ENCODE peak calls at places on chromosomes 4 and X, in seven cellular contexts. One of them, this sample, is unnamed.

GRCh38 chr4:177128306-177128705 is 181.4 kb upstream of the NEIL3 start:
- DNase-seq in astrocyte: peak
- DNase-seq in body of pancreas: no peak
- DNase-seq in heart right ventricle: no peak
- DNase-seq in kidney epithelial cell: no peak
- DNase-seq in WERI-Rb-1: no peak
- DNase-seq in AG10803: peak
- DNase-seq in this sample: peak

GRCh38 chr4:6198278-6198677 is 2.1 kb downstream of the JAKMIP1 start:
- DNase-seq in astrocyte: no peak
- DNase-seq in body of pancreas: no peak
- DNase-seq in heart right ventricle: no peak
- DNase-seq in kidney epithelial cell: no peak
- DNase-seq in WERI-Rb-1: no peak
- DNase-seq in AG10803: no peak
- DNase-seq in this sample: no peak

GRCh38 chr4:11436673-11437072 is 8.0 kb upstream of the HS3ST1 start:
- DNase-seq in astrocyte: no peak
- DNase-seq in body of pancreas: no peak
- DNase-seq in heart right ventricle: no peak
- DNase-seq in kidney epithelial cell: no peak
- DNase-seq in WERI-Rb-1: no peak
- DNase-seq in AG10803: no peak
- DNase-seq in this sample: no peak

GRCh38 chr4:184444215-184444952 is 30.0 kb downstream of the IRF2 start:
- DNase-seq in astrocyte: peak
- DNase-seq in body of pancreas: no peak
- DNase-seq in heart right ventricle: no peak
- DNase-seq in kidney epithelial cell: no peak
- DNase-seq in WERI-Rb-1: no peak
- DNase-seq in AG10803: peak
- DNase-seq in this sample: no peak

GRCh38 chr4:42673084-42673429 is 16.2 kb upstream of the ATP8A1 start:
- DNase-seq in astrocyte: peak
- DNase-seq in body of pancreas: peak
- DNase-seq in heart right ventricle: peak
- DNase-seq in kidney epithelial cell: peak
- DNase-seq in WERI-Rb-1: no peak
- DNase-seq in AG10803: peak
- DNase-seq in this sample: peak

GRCh38 chr4:181661090-181661489 is 582.1 kb upstream of the TENM3 start:
- DNase-seq in astrocyte: peak
- DNase-seq in body of pancreas: no peak
- DNase-seq in heart right ventricle: no peak
- DNase-seq in kidney epithelial cell: no peak
- DNase-seq in WERI-Rb-1: no peak
- DNase-seq in AG10803: peak
- DNase-seq in this sample: peak

GRCh38 chrX:12548746-12549145 is 242.5 kb upstream of the PRPS2 start:
- DNase-seq in astrocyte: no peak
- DNase-seq in body of pancreas: no peak
- DNase-seq in heart right ventricle: peak
- DNase-seq in kidney epithelial cell: no peak
- DNase-seq in WERI-Rb-1: no peak
- DNase-seq in AG10803: peak
- DNase-seq in this sample: peak

GRCh38 chr4:81827568-81828202 is 356.0 kb upstream of the RASGEF1B start:
- DNase-seq in astrocyte: no peak
- DNase-seq in body of pancreas: no peak
- DNase-seq in heart right ventricle: no peak
- DNase-seq in kidney epithelial cell: no peak
- DNase-seq in WERI-Rb-1: no peak
- DNase-seq in AG10803: no peak
- DNase-seq in this sample: no peak

GRCh38 chrX:54495814-54496516 is at the start of gene FGD1:
- DNase-seq in astrocyte: peak
- DNase-seq in body of pancreas: peak
- DNase-seq in heart right ventricle: peak
- DNase-seq in kidney epithelial cell: no peak
- DNase-seq in WERI-Rb-1: peak
- DNase-seq in AG10803: peak
- DNase-seq in this sample: peak

GRCh38 chr4:80035336-80035735 is 37.7 kb downstream of the ANTXR2 start:
- DNase-seq in astrocyte: no peak
- DNase-seq in body of pancreas: peak
- DNase-seq in heart right ventricle: no peak
- DNase-seq in kidney epithelial cell: no peak
- DNase-seq in WERI-Rb-1: peak
- DNase-seq in AG10803: no peak
- DNase-seq in this sample: no peak

GRCh38 chr4:158610790-158611189 is 60.9 kb downstream of the C4orf46 start:
- DNase-seq in astrocyte: peak
- DNase-seq in body of pancreas: no peak
- DNase-seq in heart right ventricle: no peak
- DNase-seq in kidney epithelial cell: no peak
- DNase-seq in WERI-Rb-1: no peak
- DNase-seq in AG10803: no peak
- DNase-seq in this sample: no peak

GRCh38 chr4:37538931-37539330 is 147.2 kb downstream of the RELL1 start:
- DNase-seq in astrocyte: no peak
- DNase-seq in body of pancreas: no peak
- DNase-seq in heart right ventricle: no peak
- DNase-seq in kidney epithelial cell: no peak
- DNase-seq in WERI-Rb-1: no peak
- DNase-seq in AG10803: no peak
- DNase-seq in this sample: no peak

GRCh38 chr4:110514889-110515479 is 39.0 kb downstream of the ENPEP start:
- DNase-seq in astrocyte: peak
- DNase-seq in body of pancreas: no peak
- DNase-seq in heart right ventricle: no peak
- DNase-seq in kidney epithelial cell: no peak
- DNase-seq in WERI-Rb-1: no peak
- DNase-seq in AG10803: peak
- DNase-seq in this sample: peak

GRCh38 chr4:6263541-6264540 is 5.8 kb upstream of the WFS1 start:
- DNase-seq in astrocyte: peak
- DNase-seq in body of pancreas: peak
- DNase-seq in heart right ventricle: peak
- DNase-seq in kidney epithelial cell: no peak
- DNase-seq in WERI-Rb-1: peak
- DNase-seq in AG10803: peak
- DNase-seq in this sample: peak

GRCh38 chr4:48193921-48194320 is 59.9 kb upstream of the TXK start:
- DNase-seq in astrocyte: no peak
- DNase-seq in body of pancreas: no peak
- DNase-seq in heart right ventricle: no peak
- DNase-seq in kidney epithelial cell: no peak
- DNase-seq in WERI-Rb-1: no peak
- DNase-seq in AG10803: no peak
- DNase-seq in this sample: no peak

GRCh38 chr4:183118585-183118984 is 19.5 kb downstream of the WWC2 start:
- DNase-seq in astrocyte: peak
- DNase-seq in body of pancreas: peak
- DNase-seq in heart right ventricle: no peak
- DNase-seq in kidney epithelial cell: peak
- DNase-seq in WERI-Rb-1: no peak
- DNase-seq in AG10803: peak
- DNase-seq in this sample: peak

GRCh38 chr4:138222041-138222440 is 20.1 kb downstream of the SLC7A11 start:
- DNase-seq in astrocyte: peak
- DNase-seq in body of pancreas: peak
- DNase-seq in heart right ventricle: no peak
- DNase-seq in kidney epithelial cell: no peak
- DNase-seq in WERI-Rb-1: peak
- DNase-seq in AG10803: peak
- DNase-seq in this sample: peak

GRCh38 chr4:164706675-164707074 is 47.3 kb upstream of the SMIM31 start:
- DNase-seq in astrocyte: no peak
- DNase-seq in body of pancreas: no peak
- DNase-seq in heart right ventricle: no peak
- DNase-seq in kidney epithelial cell: no peak
- DNase-seq in WERI-Rb-1: no peak
- DNase-seq in AG10803: no peak
- DNase-seq in this sample: no peak

GRCh38 chr4:54961357-54961975 is 163.9 kb downstream of the KDR start:
- DNase-seq in astrocyte: peak
- DNase-seq in body of pancreas: no peak
- DNase-seq in heart right ventricle: no peak
- DNase-seq in kidney epithelial cell: no peak
- DNase-seq in WERI-Rb-1: no peak
- DNase-seq in AG10803: peak
- DNase-seq in this sample: peak

GRCh38 chrX:24245201-24245600 is 68.7 kb downstream of the SUPT20HL2 start:
- DNase-seq in astrocyte: peak
- DNase-seq in body of pancreas: no peak
- DNase-seq in heart right ventricle: no peak
- DNase-seq in kidney epithelial cell: no peak
- DNase-seq in WERI-Rb-1: peak
- DNase-seq in AG10803: peak
- DNase-seq in this sample: peak

GRCh38 chr4:86959588-86960500 is 25.0 kb downstream of the AFF1 start:
- DNase-seq in astrocyte: no peak
- DNase-seq in body of pancreas: no peak
- DNase-seq in heart right ventricle: no peak
- DNase-seq in kidney epithelial cell: no peak
- DNase-seq in WERI-Rb-1: no peak
- DNase-seq in AG10803: no peak
- DNase-seq in this sample: no peak
- H3K4me3 ChIP-seq in astrocyte: no peak
- H3K4me3 ChIP-seq in body of pancreas: no peak
- H3K4me3 ChIP-seq in heart right ventricle: no peak
- H3K4me3 ChIP-seq in kidney epithelial cell: no peak
- H3K4me3 ChIP-seq in WERI-Rb-1: no peak
- H3K4me3 ChIP-seq in AG10803: no peak
- H3K4me3 ChIP-seq in this sample: no peak

GRCh38 chrX:46626566-46626965 is 53.0 kb downstream of the CHST7 start:
- DNase-seq in astrocyte: no peak
- DNase-seq in body of pancreas: peak
- DNase-seq in heart right ventricle: no peak
- DNase-seq in kidney epithelial cell: no peak
- DNase-seq in WERI-Rb-1: no peak
- DNase-seq in AG10803: no peak
- DNase-seq in this sample: no peak
- TF ChIP-seq CTCF in astrocyte: no peak
- TF ChIP-seq CTCF in body of pancreas: no peak
- TF ChIP-seq CTCF in heart right ventricle: no peak
- TF ChIP-seq CTCF in kidney epithelial cell: no peak
- TF ChIP-seq CTCF in WERI-Rb-1: no peak
- TF ChIP-seq CTCF in AG10803: no peak
- TF ChIP-seq CTCF in this sample: no peak

GRCh38 chr4:92305148-92305877 is 1.5 kb downstream of the GRID2 start:
- DNase-seq in astrocyte: peak
- DNase-seq in body of pancreas: peak
- DNase-seq in heart right ventricle: peak
- DNase-seq in kidney epithelial cell: peak
- DNase-seq in WERI-Rb-1: peak
- DNase-seq in AG10803: peak
- DNase-seq in this sample: peak

GRCh38 chr4:92305878-92306520 is 2.2 kb downstream of the GRID2 start:
- DNase-seq in astrocyte: no peak
- DNase-seq in body of pancreas: no peak
- DNase-seq in heart right ventricle: no peak
- DNase-seq in kidney epithelial cell: no peak
- DNase-seq in WERI-Rb-1: peak
- DNase-seq in AG10803: no peak
- DNase-seq in this sample: no peak

GRCh38 chr4:92304073-92304472 is 307 bp downstream of the GRID2 start:
- DNase-seq in astrocyte: no peak
- DNase-seq in body of pancreas: no peak
- DNase-seq in heart right ventricle: no peak
- DNase-seq in kidney epithelial cell: no peak
- DNase-seq in WERI-Rb-1: peak
- DNase-seq in AG10803: no peak
- DNase-seq in this sample: no peak

GRCh38 chr4:92304636-92305035 is 870 bp downstream of the GRID2 start:
- DNase-seq in astrocyte: no peak
- DNase-seq in body of pancreas: no peak
- DNase-seq in heart right ventricle: no peak
- DNase-seq in kidney epithelial cell: no peak
- DNase-seq in WERI-Rb-1: peak
- DNase-seq in AG10803: no peak
- DNase-seq in this sample: no peak

DNA sequence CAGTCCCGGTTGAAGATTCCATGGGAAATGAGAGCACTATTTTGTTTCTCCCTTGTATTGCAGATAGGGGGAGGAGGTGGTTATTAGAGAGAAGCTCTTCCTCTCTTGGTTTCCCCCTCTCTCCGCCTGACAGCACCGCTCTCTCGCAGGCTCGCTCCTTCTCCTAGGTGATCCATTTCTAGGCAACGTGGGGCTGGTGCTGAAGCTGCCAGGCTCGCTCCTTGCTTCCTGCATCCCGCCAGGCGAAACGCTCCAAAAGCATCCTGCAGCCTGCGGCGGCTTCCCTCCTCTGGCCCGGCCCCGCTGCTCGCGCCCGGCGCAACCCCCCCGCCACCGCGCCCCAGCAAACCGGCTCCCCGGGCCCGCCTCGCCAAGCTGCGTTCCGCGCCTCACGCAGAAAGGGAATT is at the start of gene GRID2:
- DNase-seq in astrocyte: peak
- DNase-seq in body of pancreas: no peak
- DNase-seq in heart right ventricle: no peak
- DNase-seq in kidney epithelial cell: no peak
- DNase-seq in WERI-Rb-1: peak
- DNase-seq in AG10803: no peak
- DNase-seq in this sample: no peak
- H3K4me3 ChIP-seq in astrocyte: peak
- H3K4me3 ChIP-seq in body of pancreas: no peak
- H3K4me3 ChIP-seq in heart right ventricle: no peak
- H3K4me3 ChIP-seq in kidney epithelial cell: peak
- H3K4me3 ChIP-seq in WERI-Rb-1: peak
- H3K4me3 ChIP-seq in AG10803: no peak
- H3K4me3 ChIP-seq in this sample: no peak

GRCh38 chr4:4480205-4480604 is 61.6 kb downstream of the STX18 start:
- DNase-seq in astrocyte: no peak
- DNase-seq in body of pancreas: no peak
- DNase-seq in heart right ventricle: no peak
- DNase-seq in kidney epithelial cell: no peak
- DNase-seq in WERI-Rb-1: no peak
- DNase-seq in AG10803: no peak
- DNase-seq in this sample: no peak
- TF ChIP-seq CTCF in astrocyte: no peak
- TF ChIP-seq CTCF in body of pancreas: no peak
- TF ChIP-seq CTCF in heart right ventricle: no peak
- TF ChIP-seq CTCF in kidney epithelial cell: no peak
- TF ChIP-seq CTCF in WERI-Rb-1: no peak
- TF ChIP-seq CTCF in AG10803: no peak
- TF ChIP-seq CTCF in this sample: no peak

GRCh38 chr4:2151544-2151943 is 90.4 kb downstream of the HAUS3 start:
- DNase-seq in astrocyte: no peak
- DNase-seq in body of pancreas: no peak
- DNase-seq in heart right ventricle: no peak
- DNase-seq in kidney epithelial cell: no peak
- DNase-seq in WERI-Rb-1: no peak
- DNase-seq in AG10803: no peak
- DNase-seq in this sample: no peak
- H3K4me3 ChIP-seq in astrocyte: no peak
- H3K4me3 ChIP-seq in body of pancreas: no peak
- H3K4me3 ChIP-seq in heart right ventricle: no peak
- H3K4me3 ChIP-seq in kidney epithelial cell: no peak
- H3K4me3 ChIP-seq in WERI-Rb-1: no peak
- H3K4me3 ChIP-seq in AG10803: no peak
- H3K4me3 ChIP-seq in this sample: no peak